ENCODE peak calls at places on chromosomes 13 and 19, in seven cellular contexts. C is iPS DF 6.9, W is GM06990, M is endodermal cell, Y is aorta, D is SK-N-SH, O is pancreas. P is an unnamed sample.

GRCh38 chr13:65292488-65292901 is 1937.6 kb downstream of the PCDH9 start:
- DNase-seq in C (no peak), O (no peak), W (no peak), D (peak; percentile 46), M (peak; percentile 72), Y (no peak), P (no peak)

GRCh38 chr19:19459707-19460251 is 54.3 kb downstream of the GATAD2A start:
- DNase-seq in Y (no peak), D (no peak), M (no peak), W (no peak), O (no peak), C (no peak), P (no peak)

GRCh38 chr19:39765091-39766076 is 13.3 kb upstream of the LEUTX start:
- DNase-seq in C (peak; percentile 43), Y (no peak), O (peak; percentile 33), D (peak; percentile 29), M (peak; percentile 85), W (no peak), P (peak; percentile 22)

GRCh38 chr19:53792721-53793433 is 31.2 kb downstream of the NLRP12 start:
- DNase-seq in C (peak; percentile 94), O (peak; percentile 87), W (peak; percentile 56), Y (peak; percentile 90), M (peak; percentile 97), D (peak; percentile 90), P (peak; percentile 89)

GRCh38 chr13:47092202-47092601 is 195.3 kb upstream of the HTR2A start:
- DNase-seq in M (no peak), D (no peak), O (no peak), C (no peak), W (no peak), Y (no peak), P (no peak)

GRCh38 chr19:46755077-46755852 is 9.0 kb upstream of the STRN4 start:
- DNase-seq in W (no peak), M (no peak), O (no peak), D (no peak), C (no peak), Y (no peak), P (no peak)

GRCh38 chr13:51292000-51292550 is 47.4 kb upstream of the SERPINE3 start:
- DNase-seq in Y (no peak), O (no peak), W (no peak), D (no peak), M (no peak), C (no peak), P (no peak)

GRCh38 chr13:77507931-77508776 is 27.4 kb upstream of the SCEL start:
- DNase-seq in W (no peak), D (no peak), C (no peak), Y (no peak), O (no peak), M (no peak), P (no peak)

GRCh38 chr13:49585220-49586157 is at the start of gene RCBTB1:
- DNase-seq in M (peak; percentile 91), Y (peak; percentile 88), C (no peak), W (peak; percentile 87), D (peak; percentile 99), O (peak; percentile 79), P (peak; percentile 99)

GRCh38 chr19:2208975-2209374 is 27.2 kb downstream of the PLEKHJ1 start:
- DNase-seq in W (no peak), Y (no peak), O (no peak), D (no peak), M (no peak), C (no peak), P (peak; percentile 72)

GRCh38 chr19:19539738-19540703 is 2.0 kb downstream of the CILP2 start:
- DNase-seq in C (no peak), M (peak; percentile 96), Y (peak; percentile 90), O (peak; percentile 34), D (peak; percentile 93), W (peak; percentile 82), P (peak; percentile 97)

GRCh38 chr19:49387936-49388372 is at the start of gene KASH5:
- DNase-seq in W (peak; percentile 96), C (no peak), D (peak; percentile 87), Y (peak; percentile 92), O (peak; percentile 89), M (no peak), P (peak; percentile 55)

GRCh38 chr19:52099497-52100138 is 4.1 kb upstream of the ZNF841 start:
- DNase-seq in C (no peak), W (no peak), O (no peak), Y (no peak), M (no peak), D (no peak), P (no peak)

GRCh38 chr13:41004875-41005693 is 14.0 kb downstream of the ELF1 start:
- DNase-seq in W (peak; percentile 86), Y (no peak), M (no peak), C (no peak), D (no peak), O (no peak), P (no peak)

GRCh38 chr19:42124386-42124901 is 7.8 kb downstream of the POU2F2 start:
- DNase-seq in W (no peak), M (no peak), C (no peak), D (no peak), Y (no peak), O (no peak), P (no peak)

DNA sequence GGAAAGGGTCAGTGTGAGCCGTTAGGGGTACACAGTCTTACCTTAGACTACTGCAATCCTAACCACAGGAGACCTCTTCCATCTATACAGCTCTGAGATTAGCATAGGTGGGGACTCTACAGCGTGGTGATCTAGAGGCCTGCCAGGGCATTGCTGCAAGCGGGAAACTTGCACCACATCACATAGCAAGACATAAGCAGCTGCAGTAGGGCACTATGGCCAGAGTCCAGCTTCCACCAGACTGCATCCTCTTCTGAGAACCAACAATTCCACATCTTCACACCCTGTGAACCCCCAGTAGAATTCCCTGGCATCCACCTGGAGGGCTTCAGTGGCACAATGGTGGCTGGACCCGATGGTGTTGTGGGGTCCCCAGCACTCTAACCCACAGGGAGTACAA is 1564.3 kb upstream of the PRR20A start:
- DNase-seq in Y (no peak), D (no peak), W (no peak), M (peak; percentile 67), C (no peak), O (no peak), P (no peak)
- H3K4me3 ChIP-seq in Y (no peak overlapping the region), D (no peak overlapping the region), W (no peak overlapping the region), M (no peak overlapping the region), C (peak overlapping the region; percentile 33), O (no peak overlapping the region), P (peak overlapping the region; percentile 26)

DNA sequence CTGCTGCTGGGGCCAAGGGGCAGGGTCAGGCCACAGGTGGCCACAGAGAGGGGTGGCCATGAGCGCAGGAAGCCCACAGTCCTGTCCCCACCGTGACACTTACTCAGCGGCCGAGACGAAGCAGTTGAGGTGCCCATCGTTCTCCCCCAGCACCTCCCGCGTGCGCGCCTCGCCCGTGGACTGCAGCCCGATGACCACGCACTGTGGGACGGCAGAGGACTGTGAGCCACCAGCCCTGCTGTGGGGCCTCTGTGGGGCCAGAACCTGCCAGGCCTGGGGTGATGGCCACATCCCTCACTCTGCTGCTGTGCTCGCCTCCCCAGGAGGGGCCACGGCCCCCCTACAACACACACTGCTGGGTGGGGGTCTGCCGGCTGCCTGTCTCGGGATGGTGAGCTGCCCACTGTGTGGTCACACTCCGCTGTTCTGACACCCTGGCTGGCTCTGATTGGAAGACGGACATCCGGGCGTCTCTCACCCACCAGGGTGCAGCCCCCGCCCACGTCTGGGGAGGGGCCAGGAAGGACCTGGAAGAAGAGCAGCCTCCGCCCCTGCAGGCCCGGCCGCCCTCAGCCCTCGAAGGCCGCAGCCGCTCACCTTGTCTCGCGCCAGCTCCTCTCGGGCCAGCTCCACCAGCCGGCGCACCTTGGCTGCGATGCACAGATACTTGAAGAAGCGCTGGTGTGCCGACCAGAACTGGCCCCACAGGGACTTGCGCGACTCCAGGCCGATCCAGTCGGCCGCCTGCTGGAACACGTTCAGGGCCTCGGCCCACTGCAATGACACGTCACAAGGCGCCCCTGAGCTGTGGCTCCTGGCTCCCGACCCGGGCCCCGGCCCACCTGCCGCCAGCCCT is 13.2 kb downstream of the GPX4 start:
- DNase-seq in M (peak; percentile 73), D (no peak), W (no peak), O (no peak), C (no peak), Y (no peak), P (peak; percentile 92)
- H3K36me3 ChIP-seq in M (peaks cover 34% of the 10 kb centered on the region), D (peaks cover 34% of the 10 kb centered on the region), W (peaks cover 41% of the 10 kb centered on the region), O (peaks cover 57% of the 10 kb centered on the region), C (peaks cover 29% of the 10 kb centered on the region), Y (peaks cover 6% of the 10 kb centered on the region), P (peaks cover 4% of the 10 kb centered on the region)

DNA sequence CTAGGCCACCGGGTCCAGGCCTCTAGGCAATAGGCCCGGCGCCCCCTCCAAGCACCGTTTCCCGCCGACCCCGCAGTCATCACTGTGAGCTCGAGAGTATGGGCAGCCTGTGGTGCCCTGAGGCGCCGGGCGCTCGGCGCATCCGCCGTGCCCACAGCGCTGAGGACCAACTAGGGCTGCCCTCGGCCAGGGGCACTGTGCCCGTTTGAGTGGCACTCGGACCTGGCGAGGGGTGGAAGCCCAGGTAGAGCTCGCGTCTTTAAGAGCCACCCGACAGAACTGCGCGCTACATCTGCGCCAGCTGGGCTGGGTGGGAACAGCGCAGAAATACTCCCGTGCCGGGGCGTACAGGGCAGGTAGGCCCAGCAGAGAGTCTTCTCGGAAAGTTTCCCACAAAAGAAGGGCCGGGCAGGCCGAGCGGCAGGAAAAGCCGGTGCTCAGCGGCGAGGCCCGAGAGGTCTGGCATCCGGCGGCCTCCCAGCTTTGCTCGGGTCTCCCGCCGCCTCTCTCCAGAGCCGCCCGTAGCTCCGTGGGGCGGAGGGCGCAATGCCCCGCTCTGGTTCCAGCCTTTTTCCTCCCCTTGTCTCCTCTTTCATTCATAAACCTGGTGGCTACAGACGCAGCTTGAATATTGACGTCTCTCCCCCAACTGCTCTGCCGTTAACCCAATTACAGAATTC is 5.4 kb upstream of the SOX1 start:
- DNase-seq in Y (no peak), D (no peak), C (no peak), O (no peak), M (peak; percentile 62), W (no peak), P (peak; percentile 84)
- H3K27me3 ChIP-seq in Y (no peaks in the 10 kb centered on the region), D (peaks cover 95% of the 10 kb centered on the region), C (peaks cover 92% of the 10 kb centered on the region), O (no peaks in the 10 kb centered on the region), M (peaks cover 100% of the 10 kb centered on the region), W (no peaks in the 10 kb centered on the region), P (peaks cover 99% of the 10 kb centered on the region)

DNA sequence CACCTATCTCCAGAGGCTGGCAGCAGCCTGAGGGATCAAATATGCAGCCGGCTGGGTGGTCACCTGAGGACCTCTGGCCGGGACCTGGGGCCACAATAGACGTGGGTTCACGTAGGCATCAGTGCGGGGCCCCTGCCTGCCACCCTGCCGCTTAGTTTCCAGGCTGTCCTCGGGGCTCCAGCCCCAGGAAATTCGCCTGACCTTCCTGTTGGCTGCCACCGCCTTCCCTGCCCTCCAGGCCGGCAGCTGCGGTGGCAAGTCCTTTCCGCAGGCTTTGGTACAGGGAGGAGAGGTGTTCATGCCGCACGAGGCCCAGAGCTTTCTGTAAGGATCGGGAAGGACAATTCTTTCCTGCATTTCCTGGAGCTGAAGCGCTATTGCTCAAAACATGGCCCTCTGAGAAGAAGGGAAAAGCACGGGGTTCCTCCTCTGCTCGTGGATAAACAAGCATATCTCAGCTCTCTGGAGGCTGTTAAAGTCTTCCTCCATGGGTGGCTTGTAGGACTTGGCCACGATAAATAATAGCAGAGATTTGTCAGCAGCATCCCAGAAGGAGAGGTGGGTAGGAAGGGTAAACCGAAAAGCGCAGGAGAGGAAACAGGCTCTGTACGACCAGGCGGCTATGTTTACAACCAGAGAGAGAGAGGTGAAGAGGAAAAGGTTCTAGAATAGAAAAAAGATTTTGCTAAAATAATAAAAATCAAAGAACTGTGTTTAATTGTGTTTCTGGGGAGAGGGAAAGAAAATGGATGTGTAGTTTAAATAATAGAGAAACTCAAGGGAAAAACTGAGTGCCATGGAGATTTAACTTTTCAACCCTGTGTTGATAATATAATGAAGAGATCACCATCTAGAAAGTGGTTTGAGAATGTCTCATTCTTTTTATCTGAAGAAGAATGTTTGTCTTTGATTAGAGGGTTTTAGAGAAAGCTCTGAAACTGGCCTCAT is 4.9 kb downstream of the COL4A2 start:
- DNase-seq in O (no peak), D (no peak), Y (no peak), W (no peak), M (peak; percentile 49), C (no peak), P (no peak)
- H3K4me3 ChIP-seq in O (no peak overlapping the region), D (no peak overlapping the region), Y (peak overlapping the region; percentile 4), W (no peak overlapping the region), M (peak overlapping the region; percentile 92), C (no peak overlapping the region), P (no peak overlapping the region)

GRCh38 chr13:111258637-111259036 is 61.8 kb upstream of the TEX29 start:
- DNase-seq in M (no peak), D (no peak), O (no peak), Y (no peak), W (no peak), C (no peak), P (no peak)
- H3K36me3 ChIP-seq in M (peaks cover 32% of the 10 kb centered on the region), D (peaks cover 29% of the 10 kb centered on the region), O (peaks cover 15% of the 10 kb centered on the region), Y (peaks cover 4% of the 10 kb centered on the region), W (peaks cover 34% of the 10 kb centered on the region), C (peaks cover 2% of the 10 kb centered on the region), P (peaks cover 2% of the 10 kb centered on the region)

P was measured in H7.